ENCODE peak calls at places on chromosomes 4 and X, in seven cellular contexts. V is CD8-positive, alpha-beta memory T cell; U is cardiac muscle cell; I is Karpas-422; B is neural progenitor cell; Z is transverse colon; L is upper lobe of right lung. Q is an unnamed sample.

GRCh38 chrX:45140812-45141211 is 59.9 kb downstream of the DIPK2B start:
- DNase-seq in V (no peak), U (no peak), I (peak), B (no peak), Z (no peak), L (no peak), Q (no peak)

GRCh38 chr4:117971406-117971805 is 62.9 kb upstream of the NDST3 start:
- DNase-seq in V (no peak), U (no peak), I (no peak), B (peak), Z (no peak), L (no peak), Q (no peak)

GRCh38 chr4:32136081-32136787 is 1416.1 kb downstream of the PCDH7 start:
- DNase-seq in V (no peak), U (no peak), I (no peak), B (no peak), Z (no peak), L (no peak), Q (peak)

GRCh38 chr4:121217385-121217784 is 53.3 kb upstream of the TNIP3 start:
- DNase-seq in V (no peak), U (no peak), I (no peak), B (no peak), Z (no peak), L (no peak), Q (no peak)

GRCh38 chrX:36787787-36788186 is 220.4 kb upstream of the FAM47C start:
- DNase-seq in V (no peak), U (no peak), I (no peak), B (no peak), Z (no peak), L (no peak), Q (no peak)

GRCh38 chr4:44662623-44663006 is 11.2 kb upstream of the YIPF7 start:
- DNase-seq in V (no peak), U (no peak), I (no peak), B (no peak), Z (no peak), L (no peak), Q (no peak)

GRCh38 chr4:175339100-175339707 is 421.0 kb downstream of the ADAM29 start:
- DNase-seq in V (no peak), U (no peak), I (no peak), B (no peak), Z (no peak), L (no peak), Q (no peak)

GRCh38 chr4:38266616-38267015 is 306.4 kb downstream of the PTTG2 start:
- DNase-seq in V (no peak), U (no peak), I (peak), B (no peak), Z (peak), L (no peak), Q (no peak)

GRCh38 chr4:87038837-87039715 is 104.3 kb downstream of the AFF1 start:
- DNase-seq in V (no peak), U (peak), I (no peak), B (peak), Z (peak), L (no peak), Q (peak)

GRCh38 chrX:54042609-54043010 is 1.7 kb downstream of the PHF8 start:
- DNase-seq in V (peak), U (peak), I (peak), B (peak), Z (peak), L (peak), Q (no peak)

GRCh38 chr4:123077330-123077729 is 154.9 kb upstream of the NUDT6 start:
- DNase-seq in V (no peak), U (no peak), I (no peak), B (no peak), Z (no peak), L (no peak), Q (no peak)

GRCh38 chr4:2574863-2575262 is 38.4 kb downstream of the FAM193A start:
- DNase-seq in V (no peak), U (no peak), I (no peak), B (no peak), Z (no peak), L (no peak), Q (no peak)

GRCh38 chr4:120769227-120769626 is 153.3 kb downstream of the PRDM5 start:
- DNase-seq in V (no peak), U (no peak), I (no peak), B (peak), Z (no peak), L (no peak), Q (no peak)

GRCh38 chrX:121746105-121746504 is 698.7 kb downstream of the GLUD2 start:
- DNase-seq in V (no peak), U (no peak), I (no peak), B (no peak), Z (no peak), L (no peak), Q (no peak)

GRCh38 chrX:136260801-136261200 is 9.6 kb upstream of the MAP7D3 start:
- DNase-seq in V (no peak), U (no peak), I (no peak), B (no peak), Z (no peak), L (no peak), Q (no peak)

GRCh38 chrX:124232523-124233201 is 99.8 kb upstream of the TEX13D start:
- DNase-seq in V (no peak), U (no peak), I (no peak), B (no peak), Z (no peak), L (no peak), Q (peak)
- H3K27ac ChIP-seq in V (no peak), U (no peak), I (no peak), B (no peak), Z (no peak), L (no peak), Q (no peak)

GRCh38 chr4:65654976-65655375 is 15.3 kb downstream of the EPHA5 start:
- DNase-seq in V (no peak), U (no peak), I (no peak), B (no peak), Z (no peak), L (no peak), Q (no peak)
- H3K27ac ChIP-seq in V (no peak), U (no peak), I (no peak), B (no peak), Z (no peak), L (no peak), Q (no peak)

GRCh38 chr4:139077567-139078355 is 62.2 kb downstream of the NOCT start:
- DNase-seq in V (no peak), U (no peak), I (no peak), B (no peak), Z (no peak), L (no peak), Q (no peak)
- H3K27ac ChIP-seq in V (no peak), U (peak), I (peak), B (no peak), Z (peak), L (no peak), Q (no peak)

DNA sequence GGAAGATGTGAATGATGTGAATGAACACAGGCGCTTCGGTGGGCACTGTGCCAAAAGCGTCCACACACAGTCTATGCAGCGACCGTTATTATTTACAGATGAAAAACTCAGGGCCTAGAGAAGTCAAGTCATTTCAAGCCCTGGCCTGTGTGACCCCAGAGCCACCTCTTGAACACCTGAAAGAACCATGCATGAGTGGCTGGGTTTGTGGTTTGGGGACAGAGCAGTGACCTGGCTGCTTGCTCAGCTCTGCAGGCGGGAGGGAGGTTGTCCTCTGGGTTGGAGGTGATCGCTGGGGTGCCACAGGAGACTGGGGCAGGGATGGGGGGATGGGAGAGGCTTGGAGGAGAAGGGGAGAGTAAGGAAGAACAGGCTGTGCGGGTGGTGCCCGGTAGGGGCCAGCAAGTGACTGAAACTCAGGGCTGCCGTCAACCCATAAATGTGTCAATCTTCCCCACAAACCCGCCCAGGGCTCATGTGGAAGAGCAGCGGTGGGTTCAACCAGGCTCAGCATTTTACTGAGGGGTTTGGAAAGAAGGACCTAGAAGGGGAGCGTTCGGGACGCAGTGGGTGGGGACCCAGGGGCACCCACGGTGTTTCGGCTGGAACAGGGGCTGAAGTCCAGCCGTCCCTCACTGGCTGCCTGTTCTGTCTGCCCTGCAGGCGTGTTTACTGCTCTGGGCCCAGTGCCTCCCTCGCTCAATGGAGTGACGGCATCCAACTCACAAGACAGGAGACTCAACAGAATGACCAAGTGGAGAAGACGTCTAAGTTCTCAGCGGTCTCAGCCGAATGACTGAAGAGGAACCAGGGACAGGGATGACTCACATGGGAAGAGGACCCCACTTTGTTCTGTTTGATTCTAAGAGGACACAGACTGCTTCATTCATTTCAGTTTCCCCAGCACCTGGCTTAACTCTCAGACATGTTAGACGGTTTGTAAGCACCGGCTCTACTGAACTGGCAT is 167.8 kb downstream of the AFAP1 start:
- DNase-seq in V (no peak), U (no peak), I (no peak), B (no peak), Z (peak), L (peak), Q (no peak)
- H3K27ac ChIP-seq in V (no peak), U (no peak), I (no peak), B (no peak), Z (peak), L (no peak), Q (no peak)

GRCh38 chr4:4470208-4470607 is 71.6 kb downstream of the STX18 start:
- DNase-seq in V (no peak), U (no peak), I (no peak), B (no peak), Z (no peak), L (no peak), Q (no peak)

GRCh38 chr4:4471195-4471594 is 70.7 kb downstream of the STX18 start:
- DNase-seq in V (no peak), U (no peak), I (no peak), B (no peak), Z (no peak), L (no peak), Q (no peak)

GRCh38 chr4:4474496-4474895 is 67.4 kb downstream of the STX18 start:
- DNase-seq in V (no peak), U (no peak), I (no peak), B (no peak), Z (no peak), L (no peak), Q (no peak)

GRCh38 chr4:4477391-4477790 is 64.5 kb downstream of the STX18 start:
- DNase-seq in V (no peak), U (no peak), I (no peak), B (no peak), Z (no peak), L (no peak), Q (no peak)

GRCh38 chr4:4472344-4472958 is 69.4 kb downstream of the STX18 start:
- DNase-seq in V (no peak), U (no peak), I (no peak), B (no peak), Z (no peak), L (no peak), Q (no peak)
- H3K27ac ChIP-seq in V (no peak), U (no peak), I (no peak), B (no peak), Z (no peak), L (no peak), Q (no peak)

GRCh38 chr4:186019264-186019663 is 49.7 kb upstream of the TLR3 start:
- DNase-seq in V (no peak), U (no peak), I (no peak), B (no peak), Z (no peak), L (no peak), Q (no peak)

GRCh38 chr4:186018756-186019155 is 50.2 kb upstream of the TLR3 start:
- DNase-seq in V (no peak), U (no peak), I (no peak), B (no peak), Z (no peak), L (no peak), Q (no peak)

GRCh38 chr4:186017801-186018200 is 51.2 kb upstream of the TLR3 start:
- DNase-seq in V (no peak), U (no peak), I (no peak), B (no peak), Z (no peak), L (no peak), Q (no peak)

GRCh38 chr4:186016796-186017195 is 52.2 kb upstream of the TLR3 start:
- DNase-seq in V (no peak), U (no peak), I (no peak), B (no peak), Z (no peak), L (no peak), Q (no peak)

GRCh38 chr4:186018261-186018660 is 50.7 kb upstream of the TLR3 start:
- DNase-seq in V (no peak), U (no peak), I (no peak), B (no peak), Z (no peak), L (no peak), Q (no peak)
- H3K27ac ChIP-seq in V (no peak), U (no peak), I (no peak), B (no peak), Z (no peak), L (no peak), Q (no peak)

Q was measured in epithelial cell of prostate.